ENCODE peak calls at places on chromosomes 5 and 9, in four cellular contexts. C, K, Q and H are unnamed samples.

GRCh38 chr9:14238044-14238443 is 75.9 kb downstream of the NFIB start:
- DNase-seq in K (peak; percentile 7), C (no peak), Q (no peak), H (no peak)

GRCh38 chr5:43020294-43020711 is 19.8 kb downstream of the ANXA2R start:
- DNase-seq in Q (no peak), C (no peak), K (peak; percentile 23), H (no peak)

GRCh38 chr5:171272996-171273970 is 35.8 kb upstream of the TLX3 start:
- DNase-seq in K (peak; percentile 25), Q (no peak), C (peak; percentile 33), H (peak; percentile 13)

GRCh38 chr5:58022055-58022454 is 437.8 kb downstream of the PLK2 start:
- DNase-seq in Q (no peak), K (no peak), C (no peak), H (no peak)

GRCh38 chr9:87277346-87277745 is 220.3 kb upstream of the DAPK1 start:
- DNase-seq in C (no peak), Q (no peak), K (no peak), H (no peak)

GRCh38 chr9:21095561-21095960 is 17.8 kb upstream of the IFNB1 start:
- DNase-seq in K (no peak), Q (no peak), C (no peak), H (no peak)

GRCh38 chr9:15361737-15362136 is 54.7 kb upstream of the TTC39B start:
- DNase-seq in K (no peak), Q (no peak), C (no peak), H (no peak)

GRCh38 chr5:135458921-135459331 is 6.8 kb upstream of the TIFAB start:
- DNase-seq in Q (no peak), K (no peak), C (no peak), H (peak; percentile 55)

GRCh38 chr9:128902351-128903078 is 18.3 kb upstream of the PHYHD1 start:
- DNase-seq in Q (no peak), C (no peak), K (no peak), H (no peak)

GRCh38 chr5:60842859-60843692 is 993 bp downstream of the ELOVL7 start:
- DNase-seq in Q (no peak), C (no peak), K (no peak), H (no peak)

GRCh38 chr9:133955821-133956411 is 36.2 kb downstream of the VAV2 start:
- DNase-seq in C (no peak), Q (no peak), K (no peak), H (no peak)
- TF ChIP-seq BRCA1 in C (no peak), Q (no peak), K (no peak), H (no peak)

GRCh38 chr9:135476561-135476960 is 3.0 kb upstream of the PPP1R26 start:
- DNase-seq in K (no peak), C (no peak), Q (no peak), H (no peak)

GRCh38 chr9:135473972-135474543 is 5.5 kb upstream of the PPP1R26 start:
- DNase-seq in Q (no peak), C (no peak), K (no peak), H (no peak)

GRCh38 chr9:135474915-135475314 is 4.7 kb upstream of the PPP1R26 start:
- DNase-seq in Q (no peak), K (peak; percentile 21), C (no peak), H (peak; percentile 72)

GRCh38 chr9:135468866-135469521 is 10.6 kb upstream of the PPP1R26 start:
- DNase-seq in Q (no peak), K (no peak), C (no peak), H (peak; percentile 90)

GRCh38 chr9:135471751-135472640 is 7.6 kb upstream of the PPP1R26 start:
- DNase-seq in C (no peak), Q (no peak), K (no peak), H (no peak)
- TF ChIP-seq GABPA in C (no peak), Q (no peak), K (no peak), H (no peak)

DNA sequence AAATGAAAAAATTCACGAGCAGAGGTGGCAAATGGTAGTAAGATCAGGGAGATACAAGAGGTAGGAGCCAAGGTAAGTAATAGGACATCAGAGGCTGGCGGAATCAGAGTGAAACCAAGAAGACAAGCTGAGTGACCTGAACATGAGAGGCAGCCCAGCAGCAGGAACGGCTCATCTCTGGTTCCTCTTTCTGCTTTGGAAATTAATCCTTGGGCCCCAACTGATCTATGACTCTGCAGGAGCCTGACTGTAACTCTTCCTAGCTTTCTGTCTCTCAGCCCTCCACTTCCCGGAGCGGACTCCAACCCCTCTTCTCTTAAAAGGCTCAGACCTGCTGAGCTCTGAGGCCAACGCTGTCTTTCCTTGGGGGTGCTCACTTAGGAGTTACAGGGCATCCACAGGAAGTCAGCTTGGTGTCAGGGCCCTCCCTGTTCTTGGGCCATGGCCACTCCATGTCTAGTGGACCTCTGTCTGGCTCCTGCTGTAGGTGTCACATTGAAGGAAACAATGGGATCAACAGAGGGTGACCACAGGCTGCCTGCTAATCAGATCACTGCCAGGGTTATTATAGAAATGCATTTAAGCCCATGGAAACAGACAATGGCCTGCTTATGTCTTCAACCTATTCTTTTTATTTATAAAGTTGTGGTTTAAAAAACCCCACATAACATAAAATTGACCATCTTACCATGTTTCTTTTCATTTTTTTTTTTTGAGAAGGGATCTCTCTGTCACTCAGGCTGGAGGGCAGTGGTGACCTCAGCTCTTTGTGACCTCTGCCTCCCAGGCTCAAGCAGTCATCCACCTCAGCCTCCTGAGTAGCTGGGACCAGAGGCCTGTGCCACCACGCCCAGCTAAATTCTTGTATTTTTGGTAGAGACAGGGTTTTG is 22.5 kb upstream of the SHB start:
- DNase-seq in K (no peak), C (no peak), Q (no peak), H (no peak)
- TF ChIP-seq RAD21 in K (no peak), C (no peak), Q (no peak), H (no peak)

GRCh38 chr5:76787237-76787636 is 31.6 kb upstream of the F2RL1 start:
- DNase-seq in C (no peak), Q (no peak), K (peak; percentile 69), H (no peak)
- TF ChIP-seq BRCA1 in C (no peak), Q (no peak), K (no peak), H (no peak)

DNA sequence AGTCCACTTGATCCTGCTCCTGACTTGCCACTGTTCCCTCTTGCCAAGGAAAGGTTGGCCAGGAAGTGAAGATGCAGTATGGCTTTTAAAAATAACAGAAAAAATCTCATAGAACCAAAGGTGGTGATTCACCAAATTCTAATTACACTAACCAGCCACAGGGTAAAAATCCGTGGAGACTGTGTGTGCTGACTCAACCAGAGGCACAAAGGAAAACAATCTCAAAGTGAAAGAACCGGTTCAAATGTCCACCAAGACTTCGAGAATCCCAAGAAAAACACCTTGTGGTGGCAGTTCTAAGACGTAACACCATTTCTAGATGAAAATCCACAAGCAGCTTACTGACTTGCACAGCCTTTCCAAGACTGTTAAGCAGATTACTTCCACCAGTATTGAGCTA is 279.1 kb downstream of the TLE1 start:
- DNase-seq in Q (no peak), C (no peak), K (no peak), H (no peak)
- TF ChIP-seq GABPA in Q (no peak), C (no peak), K (no peak), H (no peak)

DNA sequence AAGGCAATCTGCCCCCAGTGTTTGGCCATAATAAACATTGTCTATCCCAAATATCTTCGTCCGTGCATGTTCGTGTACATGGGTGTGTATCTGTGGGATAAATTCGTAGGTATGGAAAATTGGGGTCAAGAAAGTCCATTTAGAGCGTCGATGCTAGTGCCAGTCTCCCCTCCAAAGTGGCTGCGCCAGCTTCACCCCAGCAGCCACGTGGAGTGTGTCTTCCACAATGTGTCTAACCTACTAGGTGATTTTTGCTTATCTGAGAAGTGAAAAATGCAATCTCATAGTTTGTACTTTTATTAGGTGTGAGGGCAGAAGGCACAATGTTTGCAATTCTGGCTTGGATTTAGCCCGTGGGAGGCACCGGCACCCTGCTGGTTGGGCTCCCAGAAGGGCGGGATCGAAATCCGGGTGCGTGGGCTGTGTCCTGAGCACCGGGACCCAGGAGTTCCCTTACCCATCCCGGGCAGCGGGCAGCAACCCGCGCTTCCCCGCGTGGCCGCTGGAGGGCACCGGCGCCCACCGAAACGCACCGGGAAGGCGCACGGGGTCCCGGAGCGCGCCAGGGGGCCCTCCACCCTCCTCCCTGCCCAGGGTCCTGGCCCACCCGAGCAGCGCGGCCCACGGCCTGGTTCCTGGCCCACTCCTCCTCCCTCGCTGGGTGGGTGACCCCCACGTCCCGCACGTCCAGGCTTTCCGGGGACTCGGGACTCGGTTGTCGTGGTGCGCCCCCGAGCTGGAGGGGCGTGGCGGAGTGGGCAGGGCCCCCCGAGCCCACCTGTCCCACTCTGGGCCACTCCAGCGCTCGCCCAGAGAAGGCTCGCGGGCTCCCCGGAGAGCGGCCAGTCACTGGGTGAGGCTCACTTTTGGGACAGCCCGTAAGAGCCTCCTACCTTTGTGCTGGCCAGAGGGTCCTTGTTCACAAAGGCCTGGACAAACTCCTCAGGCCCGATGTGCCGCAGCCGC is 55.4 kb upstream of the RNF130 start:
- DNase-seq in K (no peak), Q (no peak), C (no peak), H (peak; percentile 45)
- TF ChIP-seq RAD21 in K (peak; percentile 82), Q (peak; percentile 69), C (peak; percentile 81), H (peak; percentile 65)

GRCh38 chr5:89535421-89535820 is 652.4 kb upstream of the MEF2C start:
- DNase-seq in C (no peak), K (no peak), Q (no peak), H (no peak)
- TF ChIP-seq BRCA1 in C (no peak), K (no peak), Q (no peak), H (no peak)

DNA sequence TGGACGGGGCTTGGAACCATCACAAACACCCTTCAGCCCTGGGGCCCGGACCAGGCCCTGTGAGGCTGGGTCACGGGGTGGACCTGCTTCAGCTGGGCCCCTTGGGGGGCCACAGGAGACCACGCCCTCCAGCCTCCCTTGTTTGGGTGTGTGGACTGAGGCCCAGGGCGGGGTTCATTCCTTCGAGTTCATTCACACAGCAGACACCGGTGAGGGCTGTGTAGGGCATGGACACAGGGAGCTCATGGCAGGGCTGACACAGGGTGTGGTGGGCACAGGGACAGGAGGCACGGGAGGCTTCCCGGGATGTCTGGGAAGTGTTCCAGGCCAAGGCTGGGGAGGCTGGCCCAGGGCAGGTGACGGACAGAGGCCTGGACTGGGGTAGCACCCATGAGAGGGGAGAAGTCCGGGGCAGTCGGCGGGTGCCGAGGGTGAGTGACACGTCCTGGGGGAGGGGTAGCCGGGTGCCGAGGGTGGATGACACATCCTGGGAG is 8.9 kb downstream of the DNLZ start:
- DNase-seq in K (no peak), C (no peak), Q (no peak), H (peak; percentile 51)
- TF ChIP-seq GABPA in K (no peak), C (no peak), Q (no peak), H (no peak)

GRCh38 chr9:84970432-84970831 is 300.9 kb downstream of the NTRK2 start:
- DNase-seq in C (no peak), Q (no peak), K (no peak), H (no peak)
- TF ChIP-seq RAD21 in C (no peak), Q (no peak), K (no peak), H (no peak)

DNA sequence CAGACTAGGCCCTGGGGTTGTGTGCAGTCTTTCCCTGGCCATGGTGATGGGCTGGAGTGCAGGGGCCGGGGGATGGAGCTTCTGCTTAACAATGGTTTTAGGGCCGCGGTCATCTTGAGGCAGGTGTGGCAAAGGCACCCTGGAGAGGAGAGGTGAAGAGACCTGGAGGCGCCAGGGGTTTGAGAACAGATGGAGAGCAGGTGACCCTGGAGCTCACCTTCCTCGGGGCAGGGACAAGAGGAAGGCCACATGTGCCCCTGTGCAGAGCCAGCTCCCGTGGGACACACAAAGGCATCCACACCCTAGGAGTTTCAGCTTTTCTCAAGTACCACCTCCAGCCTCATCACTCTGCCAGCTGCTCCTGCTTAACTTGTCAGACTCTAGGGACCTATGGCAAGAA is 46.4 kb upstream of the SH3GL2 start:
- DNase-seq in Q (no peak), K (no peak), C (no peak), H (no peak)
- TF ChIP-seq BRCA1 in Q (no peak), K (no peak), C (no peak), H (no peak)